ENCODE peak calls at places on chromosomes 12 and 14, in eight cellular contexts. I is GM20000; O is KG1; C is neural crest cell; R is transverse colon; G is fibroblast of villous mesenchyme; B is activated CD4-positive, alpha-beta T cell treated with anti-CD3 and anti-CD28 coated beads, Interleukin-2, amount 10 ng/mL, durations not matched to agents 24 days and 14 days; Q is pancreas. U is an unnamed sample.

GRCh38 chr12:67441736-67442346 is 172.7 kb downstream of the CAND1 start:
- DNase-seq in G (peak), C (peak), I (peak), Q (peak), B (peak), O (no peak), R (peak), U (peak)

GRCh38 chr12:2294651-2295475 is 242.1 kb downstream of the CACNA1C start:
- DNase-seq in C (no peak), R (peak), O (no peak), I (no peak), B (no peak), Q (peak), G (peak), U (peak)

GRCh38 chr12:96710127-96710745 is 196.8 kb upstream of the NEDD1 start:
- DNase-seq in B (no peak), G (no peak), I (no peak), Q (no peak), O (no peak), C (no peak), R (no peak), U (peak)

GRCh38 chr12:33180921-33181320 is 258.7 kb downstream of the SYT10 start:
- DNase-seq in R (no peak), G (no peak), O (no peak), Q (no peak), B (no peak), I (no peak), C (no peak), U (peak)

GRCh38 chr12:116015525-116015924 is 262.0 kb downstream of the MED13L start:
- DNase-seq in B (no peak), G (peak), I (peak), C (no peak), R (no peak), Q (no peak), O (no peak), U (peak)

GRCh38 chr12:109718390-109718789 is 4.8 kb downstream of the FAM222A start:
- DNase-seq in G (no peak), I (no peak), R (no peak), O (no peak), C (peak), Q (no peak), B (no peak), U (no peak)

GRCh38 chr12:100234591-100235304 is 32.1 kb downstream of the DEPDC4 start:
- DNase-seq in Q (no peak), R (no peak), O (no peak), B (peak), I (peak), C (no peak), G (peak), U (peak)

GRCh38 chr14:33475623-33476022 is 475.3 kb downstream of the EGLN3 start:
- DNase-seq in R (peak), C (peak), G (peak), O (peak), I (peak), Q (no peak), B (peak), U (peak)

GRCh38 chr12:104573-105081 is 38.1 kb downstream of the IQSEC3 start:
- DNase-seq in R (peak), C (no peak), I (no peak), Q (no peak), B (no peak), G (peak), O (no peak), U (no peak)

GRCh38 chr14:38404100-38404541 is 148.2 kb upstream of the CLEC14A start:
- DNase-seq in B (no peak), G (peak), C (no peak), R (no peak), I (no peak), Q (no peak), O (no peak), U (peak)

GRCh38 chr12:7017870-7018349 is 366 bp downstream of the LPCAT3 start:
- DNase-seq in B (no peak), C (no peak), R (peak), Q (no peak), G (no peak), I (no peak), O (peak), U (peak)

GRCh38 chr12:119528241-119528640 is 65.3 kb upstream of the TMEM233 start:
- DNase-seq in I (no peak), G (peak), B (no peak), C (no peak), Q (no peak), O (no peak), R (no peak), U (peak)

GRCh38 chr14:73428354-73428824 is 30.0 kb downstream of the NUMB start:
- DNase-seq in I (no peak), C (no peak), B (no peak), R (no peak), Q (peak), O (no peak), G (peak), U (no peak)

GRCh38 chr12:91105807-91106206 is 5.5 kb downstream of the LUM start:
- DNase-seq in O (no peak), R (no peak), G (peak), I (no peak), Q (no peak), B (no peak), C (no peak), U (no peak)

GRCh38 chr12:6950944-6951540 is at the start of gene PTPN6:
- DNase-seq in O (peak), G (no peak), R (peak), B (peak), I (peak), Q (peak), C (no peak), U (no peak)

GRCh38 chr12:12903642-12904609 is 12.6 kb downstream of the GPRC5A start:
- DNase-seq in R (peak), I (no peak), Q (no peak), O (no peak), C (no peak), B (no peak), G (no peak), U (no peak)

GRCh38 chr12:47346251-47347019 is 266.7 kb upstream of the AMIGO2 start:
- DNase-seq in C (no peak), R (no peak), O (no peak), B (no peak), I (no peak), G (no peak), Q (peak), U (no peak)

GRCh38 chr12:93176166-93176565 is 201.6 kb upstream of the NUDT4 start:
- DNase-seq in G (peak), C (no peak), O (no peak), I (no peak), Q (no peak), B (no peak), R (no peak), U (peak)

GRCh38 chr12:99427104-99427503 is 220.4 kb upstream of the GARIN6 start:
- DNase-seq in Q (no peak), B (no peak), G (no peak), C (no peak), O (no peak), R (no peak), I (no peak), U (no peak)

GRCh38 chr14:96895658-96896271 is 98.6 kb downstream of the VRK1 start:
- DNase-seq in Q (no peak), O (no peak), C (no peak), B (no peak), R (no peak), G (no peak), I (peak), U (no peak)

GRCh38 chr12:9039397-9039977 is 50.1 kb downstream of the KLRG1 start:
- DNase-seq in C (no peak), B (peak), G (peak), I (peak), Q (no peak), R (no peak), O (peak), U (peak)

GRCh38 chr14:68173227-68173972 is 353.8 kb downstream of the RAD51B start:
- DNase-seq in R (no peak), B (no peak), Q (no peak), O (no peak), I (no peak), G (peak), C (no peak), U (no peak)

GRCh38 chr12:55955800-55956508 is 9.9 kb downstream of the PMEL start:
- DNase-seq in O (no peak), B (peak), G (peak), C (no peak), R (peak), Q (no peak), I (no peak), U (peak)

GRCh38 chr12:127745466-127746220 is 521.3 kb upstream of the TMEM132C start:
- DNase-seq in O (no peak), C (no peak), G (no peak), B (no peak), Q (no peak), R (no peak), I (no peak), U (no peak)

GRCh38 chr14:92122351-92122677 is 545 bp downstream of the CPSF2 start:
- DNase-seq in Q (peak), B (no peak), R (peak), O (no peak), C (no peak), G (peak), I (no peak), U (no peak)

GRCh38 chr12:110557300-110557699 is 25.8 kb downstream of the PPTC7 start:
- DNase-seq in O (no peak), C (no peak), I (no peak), B (no peak), R (no peak), G (no peak), Q (no peak), U (no peak)

GRCh38 chr14:51684760-51685159 is 33.0 kb downstream of the FRMD6 start:
- DNase-seq in C (no peak), I (no peak), B (no peak), R (no peak), Q (no peak), G (peak), O (no peak), U (no peak)

GRCh38 chr12:116980083-116980482 is 69.3 kb downstream of the FBXW8 start:
- DNase-seq in I (no peak), Q (no peak), B (no peak), O (no peak), C (no peak), G (no peak), R (no peak), U (no peak)

GRCh38 chr14:81594012-81594411 is 60.4 kb upstream of the SEL1L start:
- DNase-seq in G (no peak), I (no peak), B (no peak), C (peak), R (no peak), O (no peak), Q (peak), U (peak)

GRCh38 chr14:100536721-100537700 is 50.2 kb downstream of the BEGAIN start:
- DNase-seq in R (peak), G (no peak), C (no peak), B (no peak), Q (peak), I (peak), O (no peak), U (no peak)

GRCh38 chr14:64704743-64705405 is 650 bp downstream of the PLEKHG3 start:
- DNase-seq in I (peak), C (peak), B (peak), Q (peak), R (peak), G (no peak), O (no peak), U (peak)

U was measured in LHCN-M2.